ENCODE peak calls at places on chromosomes 4 and X, in ten cellular contexts. One of them, this sample, is unnamed.

GRCh38 chr4:52640808-52641595 is 18.1 kb downstream of the USP46 start:
- DNase-seq in lower lobe of right lung: no peak
- DNase-seq in fibroblast of mammary gland: no peak
- DNase-seq in pancreas: no peak
- DNase-seq in CD8-positive, alpha-beta T cell: no peak
- DNase-seq in A549: no peak
- DNase-seq in dorsolateral prefrontal cortex: no peak
- DNase-seq in AG10803: peak; percentile 15
- DNase-seq in brain microvascular endothelial cell: peak; percentile 59
- DNase-seq in astrocyte of the spinal cord: peak; percentile 50
- DNase-seq in this sample: peak; percentile 79

GRCh38 chrX:2264179-2265030 is 236.4 kb downstream of the DHRSX start:
- DNase-seq in lower lobe of right lung: no peak
- DNase-seq in fibroblast of mammary gland: no peak
- DNase-seq in pancreas: no peak
- DNase-seq in CD8-positive, alpha-beta T cell: no peak
- DNase-seq in A549: no peak
- DNase-seq in dorsolateral prefrontal cortex: no peak
- DNase-seq in AG10803: no peak
- DNase-seq in brain microvascular endothelial cell: no peak
- DNase-seq in astrocyte of the spinal cord: no peak
- DNase-seq in this sample: no peak

GRCh38 chrX:2902841-2903240 is 26.3 kb downstream of the ARSD start:
- DNase-seq in lower lobe of right lung: no peak
- DNase-seq in fibroblast of mammary gland: no peak
- DNase-seq in pancreas: no peak
- DNase-seq in CD8-positive, alpha-beta T cell: no peak
- DNase-seq in A549: no peak
- DNase-seq in dorsolateral prefrontal cortex: no peak
- DNase-seq in AG10803: no peak
- DNase-seq in brain microvascular endothelial cell: no peak
- DNase-seq in astrocyte of the spinal cord: no peak
- DNase-seq in this sample: no peak

GRCh38 chrX:120517936-120518335 is 42.8 kb downstream of the CUL4B start:
- DNase-seq in lower lobe of right lung: no peak
- DNase-seq in fibroblast of mammary gland: peak; percentile 83
- DNase-seq in pancreas: no peak
- DNase-seq in CD8-positive, alpha-beta T cell: no peak
- DNase-seq in A549: no peak
- DNase-seq in dorsolateral prefrontal cortex: no peak
- DNase-seq in AG10803: peak; percentile 62
- DNase-seq in brain microvascular endothelial cell: peak; percentile 52
- DNase-seq in astrocyte of the spinal cord: peak; percentile 71
- DNase-seq in this sample: peak; percentile 69

GRCh38 chrX:29662759-29663503 is 552.4 kb upstream of the MAGEB2 start:
- DNase-seq in lower lobe of right lung: no peak
- DNase-seq in fibroblast of mammary gland: peak; percentile 91
- DNase-seq in pancreas: no peak
- DNase-seq in CD8-positive, alpha-beta T cell: no peak
- DNase-seq in A549: peak; percentile 71
- DNase-seq in dorsolateral prefrontal cortex: no peak
- DNase-seq in AG10803: peak; percentile 86
- DNase-seq in brain microvascular endothelial cell: peak; percentile 91
- DNase-seq in astrocyte of the spinal cord: peak; percentile 94
- DNase-seq in this sample: peak; percentile 96

GRCh38 chr4:33722800-33723511 is 2521.4 kb downstream of the ARAP2 start:
- DNase-seq in lower lobe of right lung: no peak
- DNase-seq in fibroblast of mammary gland: peak; percentile 73
- DNase-seq in pancreas: no peak
- DNase-seq in CD8-positive, alpha-beta T cell: no peak
- DNase-seq in A549: no peak
- DNase-seq in dorsolateral prefrontal cortex: no peak
- DNase-seq in AG10803: peak; percentile 38
- DNase-seq in brain microvascular endothelial cell: no peak
- DNase-seq in astrocyte of the spinal cord: no peak
- DNase-seq in this sample: peak; percentile 68

GRCh38 chr4:13705521-13706035 is 78.1 kb upstream of the BOD1L1 start:
- DNase-seq in lower lobe of right lung: peak; percentile 61
- DNase-seq in fibroblast of mammary gland: no peak
- DNase-seq in pancreas: peak; percentile 40
- DNase-seq in CD8-positive, alpha-beta T cell: no peak
- DNase-seq in A549: no peak
- DNase-seq in dorsolateral prefrontal cortex: no peak
- DNase-seq in AG10803: no peak
- DNase-seq in brain microvascular endothelial cell: no peak
- DNase-seq in astrocyte of the spinal cord: no peak
- DNase-seq in this sample: no peak

GRCh38 chr4:111781611-111782010 is 363.6 kb upstream of the FAM241A start:
- DNase-seq in lower lobe of right lung: no peak
- DNase-seq in fibroblast of mammary gland: no peak
- DNase-seq in pancreas: no peak
- DNase-seq in CD8-positive, alpha-beta T cell: no peak
- DNase-seq in A549: no peak
- DNase-seq in dorsolateral prefrontal cortex: no peak
- DNase-seq in AG10803: no peak
- DNase-seq in brain microvascular endothelial cell: no peak
- DNase-seq in astrocyte of the spinal cord: no peak
- DNase-seq in this sample: no peak

GRCh38 chr4:60822986-60823385 is 377.1 kb upstream of the ADGRL3 start:
- DNase-seq in lower lobe of right lung: no peak
- DNase-seq in fibroblast of mammary gland: no peak
- DNase-seq in pancreas: no peak
- DNase-seq in CD8-positive, alpha-beta T cell: no peak
- DNase-seq in A549: no peak
- DNase-seq in dorsolateral prefrontal cortex: no peak
- DNase-seq in AG10803: no peak
- DNase-seq in brain microvascular endothelial cell: no peak
- DNase-seq in astrocyte of the spinal cord: no peak
- DNase-seq in this sample: no peak

GRCh38 chrX:150365051-150365952 is 2.2 kb downstream of the MAMLD1 start:
- DNase-seq in lower lobe of right lung: peak; percentile 70
- DNase-seq in fibroblast of mammary gland: peak; percentile 48
- DNase-seq in pancreas: peak; percentile 82
- DNase-seq in CD8-positive, alpha-beta T cell: peak; percentile 44
- DNase-seq in A549: peak; percentile 31
- DNase-seq in dorsolateral prefrontal cortex: peak; percentile 75
- DNase-seq in AG10803: peak; percentile 46
- DNase-seq in brain microvascular endothelial cell: peak; percentile 28
- DNase-seq in astrocyte of the spinal cord: peak; percentile 56
- DNase-seq in this sample: peak; percentile 48

GRCh38 chr4:153523941-153524386 is 57.8 kb downstream of the TMEM131L start:
- DNase-seq in lower lobe of right lung: no peak
- DNase-seq in fibroblast of mammary gland: no peak
- DNase-seq in pancreas: no peak
- DNase-seq in CD8-positive, alpha-beta T cell: no peak
- DNase-seq in A549: no peak
- DNase-seq in dorsolateral prefrontal cortex: no peak
- DNase-seq in AG10803: no peak
- DNase-seq in brain microvascular endothelial cell: no peak
- DNase-seq in astrocyte of the spinal cord: no peak
- DNase-seq in this sample: peak; percentile 60

GRCh38 chrX:37785569-37785968 is 5.7 kb downstream of the CYBB start:
- DNase-seq in lower lobe of right lung: peak; percentile 51
- DNase-seq in fibroblast of mammary gland: peak; percentile 1
- DNase-seq in pancreas: no peak
- DNase-seq in CD8-positive, alpha-beta T cell: no peak
- DNase-seq in A549: no peak
- DNase-seq in dorsolateral prefrontal cortex: no peak
- DNase-seq in AG10803: no peak
- DNase-seq in brain microvascular endothelial cell: no peak
- DNase-seq in astrocyte of the spinal cord: peak; percentile 3
- DNase-seq in this sample: no peak

GRCh38 chrX:49862093-49862492 is 17.2 kb upstream of the USP27X start:
- DNase-seq in lower lobe of right lung: no peak
- DNase-seq in fibroblast of mammary gland: no peak
- DNase-seq in pancreas: no peak
- DNase-seq in CD8-positive, alpha-beta T cell: no peak
- DNase-seq in A549: no peak
- DNase-seq in dorsolateral prefrontal cortex: no peak
- DNase-seq in AG10803: no peak
- DNase-seq in brain microvascular endothelial cell: no peak
- DNase-seq in astrocyte of the spinal cord: no peak
- DNase-seq in this sample: no peak

GRCh38 chr4:911871-912490 is 20.1 kb downstream of the GAK start:
- DNase-seq in lower lobe of right lung: peak; percentile 36
- DNase-seq in fibroblast of mammary gland: no peak
- DNase-seq in pancreas: peak; percentile 52
- DNase-seq in CD8-positive, alpha-beta T cell: no peak
- DNase-seq in A549: no peak
- DNase-seq in dorsolateral prefrontal cortex: no peak
- DNase-seq in AG10803: no peak
- DNase-seq in brain microvascular endothelial cell: no peak
- DNase-seq in astrocyte of the spinal cord: no peak
- DNase-seq in this sample: no peak

GRCh38 chr4:914531-914930 is 17.6 kb downstream of the GAK start:
- DNase-seq in lower lobe of right lung: peak; percentile 35
- DNase-seq in fibroblast of mammary gland: no peak
- DNase-seq in pancreas: no peak
- DNase-seq in CD8-positive, alpha-beta T cell: no peak
- DNase-seq in A549: no peak
- DNase-seq in dorsolateral prefrontal cortex: no peak
- DNase-seq in AG10803: no peak
- DNase-seq in brain microvascular endothelial cell: no peak
- DNase-seq in astrocyte of the spinal cord: no peak
- DNase-seq in this sample: no peak

GRCh38 chr4:915041-915474 is 17.1 kb downstream of the GAK start:
- DNase-seq in lower lobe of right lung: peak; percentile 55
- DNase-seq in fibroblast of mammary gland: peak; percentile 10
- DNase-seq in pancreas: no peak
- DNase-seq in CD8-positive, alpha-beta T cell: no peak
- DNase-seq in A549: no peak
- DNase-seq in dorsolateral prefrontal cortex: peak; percentile 30
- DNase-seq in AG10803: no peak
- DNase-seq in brain microvascular endothelial cell: no peak
- DNase-seq in astrocyte of the spinal cord: no peak
- DNase-seq in this sample: no peak

GRCh38 chr4:912548-913279 is 19.4 kb downstream of the GAK start:
- DNase-seq in lower lobe of right lung: peak; percentile 44
- DNase-seq in fibroblast of mammary gland: no peak
- DNase-seq in pancreas: peak; percentile 21
- DNase-seq in CD8-positive, alpha-beta T cell: no peak
- DNase-seq in A549: no peak
- DNase-seq in dorsolateral prefrontal cortex: no peak
- DNase-seq in AG10803: no peak
- DNase-seq in brain microvascular endothelial cell: no peak
- DNase-seq in astrocyte of the spinal cord: peak; percentile 50
- DNase-seq in this sample: no peak

GRCh38 chr4:913280-913618 is 18.9 kb downstream of the GAK start:
- DNase-seq in lower lobe of right lung: no peak
- DNase-seq in fibroblast of mammary gland: no peak
- DNase-seq in pancreas: peak; percentile 18
- DNase-seq in CD8-positive, alpha-beta T cell: no peak
- DNase-seq in A549: no peak
- DNase-seq in dorsolateral prefrontal cortex: no peak
- DNase-seq in AG10803: no peak
- DNase-seq in brain microvascular endothelial cell: no peak
- DNase-seq in astrocyte of the spinal cord: no peak
- DNase-seq in this sample: no peak
- H3K4me3 ChIP-seq in lower lobe of right lung: no peak overlapping the region
- H3K4me3 ChIP-seq in fibroblast of mammary gland: no peak overlapping the region
- H3K4me3 ChIP-seq in pancreas: no peak overlapping the region
- H3K4me3 ChIP-seq in CD8-positive, alpha-beta T cell: no peak overlapping the region
- H3K4me3 ChIP-seq in A549: no peak overlapping the region
- H3K4me3 ChIP-seq in dorsolateral prefrontal cortex: no peak overlapping the region
- H3K4me3 ChIP-seq in AG10803: no peak overlapping the region
- H3K4me3 ChIP-seq in brain microvascular endothelial cell: no peak overlapping the region
- H3K4me3 ChIP-seq in astrocyte of the spinal cord: no peak overlapping the region
- H3K4me3 ChIP-seq in this sample: no peak overlapping the region

GRCh38 chrX:5236096-5236495 is 992.6 kb downstream of the NLGN4X start:
- DNase-seq in lower lobe of right lung: no peak
- DNase-seq in fibroblast of mammary gland: no peak
- DNase-seq in pancreas: no peak
- DNase-seq in CD8-positive, alpha-beta T cell: no peak
- DNase-seq in A549: peak; percentile 1
- DNase-seq in dorsolateral prefrontal cortex: no peak
- DNase-seq in AG10803: no peak
- DNase-seq in brain microvascular endothelial cell: no peak
- DNase-seq in astrocyte of the spinal cord: no peak
- DNase-seq in this sample: no peak
- TF ChIP-seq CTCF in lower lobe of right lung: peak; percentile 21
- TF ChIP-seq CTCF in fibroblast of mammary gland: no peak
- TF ChIP-seq CTCF in pancreas: no peak
- TF ChIP-seq CTCF in CD8-positive, alpha-beta T cell: no peak
- TF ChIP-seq CTCF in A549: no peak
- TF ChIP-seq CTCF in dorsolateral prefrontal cortex: peak; percentile 28
- TF ChIP-seq CTCF in AG10803: no peak
- TF ChIP-seq CTCF in brain microvascular endothelial cell: no peak
- TF ChIP-seq CTCF in astrocyte of the spinal cord: no peak
- TF ChIP-seq CTCF in this sample: no peak

GRCh38 chr4:2800691-2801596 is 8.1 kb downstream of the SH3BP2 start:
- DNase-seq in lower lobe of right lung: peak; percentile 90
- DNase-seq in fibroblast of mammary gland: peak; percentile 44
- DNase-seq in pancreas: peak; percentile 83
- DNase-seq in CD8-positive, alpha-beta T cell: peak; percentile 21
- DNase-seq in A549: no peak
- DNase-seq in dorsolateral prefrontal cortex: peak; percentile 81
- DNase-seq in AG10803: peak; percentile 44
- DNase-seq in brain microvascular endothelial cell: no peak
- DNase-seq in astrocyte of the spinal cord: peak; percentile 88
- DNase-seq in this sample: peak; percentile 61
- H3K4me3 ChIP-seq in lower lobe of right lung: peak overlapping the region; percentile 50
- H3K4me3 ChIP-seq in fibroblast of mammary gland: no peak overlapping the region
- H3K4me3 ChIP-seq in pancreas: peak overlapping the region; percentile 26
- H3K4me3 ChIP-seq in CD8-positive, alpha-beta T cell: no peak overlapping the region
- H3K4me3 ChIP-seq in A549: no peak overlapping the region
- H3K4me3 ChIP-seq in dorsolateral prefrontal cortex: no peak overlapping the region
- H3K4me3 ChIP-seq in AG10803: peak overlapping the region; percentile 12
- H3K4me3 ChIP-seq in brain microvascular endothelial cell: no peak overlapping the region
- H3K4me3 ChIP-seq in astrocyte of the spinal cord: no peak overlapping the region
- H3K4me3 ChIP-seq in this sample: peak overlapping the region; percentile 14

GRCh38 chrX:1167918-1168481 is 44.4 kb downstream of the CRLF2 start:
- DNase-seq in lower lobe of right lung: no peak
- DNase-seq in fibroblast of mammary gland: no peak
- DNase-seq in pancreas: no peak
- DNase-seq in CD8-positive, alpha-beta T cell: no peak
- DNase-seq in A549: no peak
- DNase-seq in dorsolateral prefrontal cortex: no peak
- DNase-seq in AG10803: no peak
- DNase-seq in brain microvascular endothelial cell: no peak
- DNase-seq in astrocyte of the spinal cord: no peak
- DNase-seq in this sample: no peak

GRCh38 chrX:1172496-1172895 is 40.0 kb downstream of the CRLF2 start:
- DNase-seq in lower lobe of right lung: no peak
- DNase-seq in fibroblast of mammary gland: no peak
- DNase-seq in pancreas: no peak
- DNase-seq in CD8-positive, alpha-beta T cell: no peak
- DNase-seq in A549: no peak
- DNase-seq in dorsolateral prefrontal cortex: no peak
- DNase-seq in AG10803: no peak
- DNase-seq in brain microvascular endothelial cell: no peak
- DNase-seq in astrocyte of the spinal cord: no peak
- DNase-seq in this sample: no peak

GRCh38 chrX:1167466-1167865 is 45.0 kb downstream of the CRLF2 start:
- DNase-seq in lower lobe of right lung: no peak
- DNase-seq in fibroblast of mammary gland: no peak
- DNase-seq in pancreas: no peak
- DNase-seq in CD8-positive, alpha-beta T cell: no peak
- DNase-seq in A549: no peak
- DNase-seq in dorsolateral prefrontal cortex: no peak
- DNase-seq in AG10803: no peak
- DNase-seq in brain microvascular endothelial cell: no peak
- DNase-seq in astrocyte of the spinal cord: no peak
- DNase-seq in this sample: no peak

GRCh38 chrX:1170243-1170642 is 42.2 kb downstream of the CRLF2 start:
- DNase-seq in lower lobe of right lung: no peak
- DNase-seq in fibroblast of mammary gland: no peak
- DNase-seq in pancreas: no peak
- DNase-seq in CD8-positive, alpha-beta T cell: no peak
- DNase-seq in A549: no peak
- DNase-seq in dorsolateral prefrontal cortex: no peak
- DNase-seq in AG10803: no peak
- DNase-seq in brain microvascular endothelial cell: no peak
- DNase-seq in astrocyte of the spinal cord: no peak
- DNase-seq in this sample: no peak

GRCh38 chrX:1169198-1169597 is 43.3 kb downstream of the CRLF2 start:
- DNase-seq in lower lobe of right lung: no peak
- DNase-seq in fibroblast of mammary gland: no peak
- DNase-seq in pancreas: no peak
- DNase-seq in CD8-positive, alpha-beta T cell: no peak
- DNase-seq in A549: no peak
- DNase-seq in dorsolateral prefrontal cortex: no peak
- DNase-seq in AG10803: no peak
- DNase-seq in brain microvascular endothelial cell: no peak
- DNase-seq in astrocyte of the spinal cord: no peak
- DNase-seq in this sample: no peak
- TF ChIP-seq CTCF in lower lobe of right lung: no peak
- TF ChIP-seq CTCF in fibroblast of mammary gland: no peak
- TF ChIP-seq CTCF in pancreas: no peak
- TF ChIP-seq CTCF in CD8-positive, alpha-beta T cell: no peak
- TF ChIP-seq CTCF in A549: no peak
- TF ChIP-seq CTCF in dorsolateral prefrontal cortex: no peak
- TF ChIP-seq CTCF in AG10803: no peak
- TF ChIP-seq CTCF in brain microvascular endothelial cell: no peak
- TF ChIP-seq CTCF in astrocyte of the spinal cord: no peak
- TF ChIP-seq CTCF in this sample: no peak

This sample was measured in fibroblast of the aortic adventitia.